ENCODE peak calls at places on chromosomes 13 and 19, in nine cellular contexts. H is NCI-H774; S is activated naive CD8-positive, alpha-beta T cell treated with anti-CD3 and anti-CD28 coated beads for 36 hours; C is stimulated activated CD8-positive, alpha-beta memory T cell treated with anti-CD3 and anti-CD28 coated beads, Interleukin-7, amount 100 ng/mL, for 1 hour; V is uterus; B is stimulated activated CD4-positive, alpha-beta T cell treated with anti-CD3 and anti-CD28 coated beads, TNF-alpha, amount 100 ng/mL, for 24 hours; O is islet precursor cell; P is D341Med; K is hepatic stellate cell. A is an unnamed sample.

GRCh38 chr13:19681517-19681916 is 48.1 kb downstream of the MPHOSPH8 start:
- DNase-seq in O (no peak), S (no peak), H (no peak), P (no peak), C (no peak), B (no peak), V (no peak), K (no peak), A (peak; percentile 10)

GRCh38 chr13:44575741-44576395 is at the start of gene TSC22D1:
- DNase-seq in C (peak; percentile 38), K (peak; percentile 35), S (peak; percentile 71), B (peak; percentile 30), V (peak; percentile 38), H (no peak), P (peak; percentile 57), O (peak; percentile 70), A (peak; percentile 43)

GRCh38 chr13:54368387-54368786 is 1339.8 kb downstream of the OLFM4 start:
- DNase-seq in B (no peak), S (no peak), O (no peak), C (no peak), H (no peak), K (no peak), P (no peak), V (no peak), A (no peak)

GRCh38 chr13:102869948-102870676 is 24.3 kb downstream of the ERCC5 start:
- DNase-seq in O (no peak), B (no peak), S (no peak), C (no peak), V (no peak), P (no peak), K (no peak), H (no peak), A (no peak)

GRCh38 chr19:39372047-39372802 is 18.7 kb downstream of the PAF1 start:
- DNase-seq in P (no peak), H (no peak), B (no peak), C (no peak), S (no peak), K (peak; percentile 95), V (peak; percentile 87), O (no peak), A (no peak)

GRCh38 chr19:1941146-1942077 is at the start of gene CSNK1G2:
- DNase-seq in C (no peak), B (no peak), K (no peak), S (no peak), O (no peak), H (no peak), V (peak; percentile 43), P (no peak), A (no peak)

GRCh38 chr19:8610041-8610927 is at the start of gene ADAMTS10:
- DNase-seq in V (peak; percentile 45), K (peak; percentile 59), C (no peak), O (no peak), B (no peak), S (peak; percentile 50), H (no peak), P (peak; percentile 79), A (peak; percentile 39)

GRCh38 chr19:33376423-33376822 is 2.9 kb downstream of the CEBPG start:
- DNase-seq in O (peak; percentile 64), V (peak; percentile 85), B (no peak), S (no peak), C (no peak), H (no peak), K (peak; percentile 74), P (no peak), A (no peak)

GRCh38 chr13:47680752-47681151 is 320.3 kb downstream of the SUCLA2 start:
- DNase-seq in V (no peak), S (no peak), K (no peak), B (no peak), C (no peak), O (no peak), P (no peak), H (no peak), A (no peak)

GRCh38 chr13:29411493-29411892 is 184.0 kb downstream of the SLC7A1 start:
- DNase-seq in B (no peak), K (no peak), P (no peak), S (no peak), V (no peak), H (no peak), O (no peak), C (no peak), A (peak; percentile 11)

GRCh38 chr13:112931028-112931934 is 37.7 kb upstream of the MCF2L start:
- DNase-seq in H (peak; percentile 93), S (no peak), P (peak; percentile 67), K (peak; percentile 96), B (no peak), C (no peak), V (no peak), O (peak; percentile 88), A (no peak)

GRCh38 chr13:59247166-59247565 is 916.6 kb downstream of the DIAPH3 start:
- DNase-seq in V (no peak), P (peak; percentile 19), K (no peak), O (peak; percentile 59), C (no peak), S (no peak), B (no peak), H (no peak), A (no peak)

A was measured in CD4-positive, CD25-positive, alpha-beta regulatory T cell.